ENCODE peak calls at places on chromosomes 12 and 14, in seven cellular contexts. U is stomach, E is adrenal gland, X is transverse colon, S is thyroid gland, G is uterus, Y is esophagus squamous epithelium. R is an unnamed sample.

GRCh38 chr12:132950844-132951535 is 5.1 kb downstream of the ZNF605 start:
- DNase-seq in E (no peak), S (no peak), Y (no peak), U (no peak), G (no peak), X (no peak), R (no peak)

GRCh38 chr12:106135075-106135474 is 3.7 kb downstream of the NUAK1 start:
- DNase-seq in S (peak; percentile 36), X (no peak), E (no peak), U (no peak), G (no peak), Y (no peak), R (no peak)

GRCh38 chr14:56247495-56248087 is 129.4 kb downstream of the PELI2 start:
- DNase-seq in Y (no peak), X (no peak), E (no peak), U (no peak), S (no peak), G (no peak), R (peak; percentile 19)

GRCh38 chr14:69539631-69540410 is 34.9 kb downstream of the CCDC177 start:
- DNase-seq in X (peak; percentile 21), G (no peak), U (peak; percentile 31), E (peak; percentile 72), Y (no peak), S (peak; percentile 60), R (peak; percentile 47)

GRCh38 chr14:71799831-71800230 is 132.4 kb upstream of the RGS6 start:
- DNase-seq in S (no peak), G (no peak), U (no peak), E (no peak), Y (no peak), X (no peak), R (no peak)

GRCh38 chr12:80589091-80589490 is 118.3 kb upstream of the MYF6 start:
- DNase-seq in X (no peak), G (no peak), S (no peak), E (no peak), U (no peak), Y (no peak), R (no peak)

GRCh38 chr12:109273354-109273753 is 35.7 kb downstream of the FOXN4 start:
- DNase-seq in U (no peak), E (no peak), X (no peak), G (no peak), Y (no peak), S (no peak), R (no peak)

GRCh38 chr12:55972045-55972843 is 1.6 kb upstream of the RAB5B start:
- DNase-seq in U (no peak), S (peak; percentile 17), E (peak; percentile 28), Y (no peak), X (no peak), G (no peak), R (no peak)

GRCh38 chr14:92510972-92511371 is 2.6 kb upstream of the RIN3 start:
- DNase-seq in X (no peak), Y (no peak), U (no peak), S (no peak), G (no peak), E (no peak), R (no peak)

GRCh38 chr12:62537544-62537943 is 70.9 kb downstream of the MON2 start:
- DNase-seq in Y (no peak), X (no peak), E (peak; percentile 40), G (peak; percentile 24), S (peak; percentile 69), U (peak; percentile 48), R (peak; percentile 57)

GRCh38 chr12:96241484-96242256 is 47.5 kb downstream of the ELK3 start:
- DNase-seq in E (no peak), U (no peak), G (peak; percentile 75), Y (no peak), X (peak; percentile 42), S (peak; percentile 18), R (peak; percentile 31)

GRCh38 chr12:110270125-110270962 is 10.7 kb upstream of the ATP2A2 start:
- DNase-seq in E (peak; percentile 79), X (no peak), Y (no peak), U (peak; percentile 36), S (peak; percentile 58), G (peak; percentile 72), R (peak; percentile 82)

GRCh38 chr14:77557391-77557790 is 58.8 kb upstream of the ISM2 start:
- DNase-seq in E (no peak), X (no peak), S (no peak), U (no peak), Y (no peak), G (no peak), R (no peak)

GRCh38 chr14:73059326-73059725 is 992 bp downstream of the RBM25 start:
- DNase-seq in E (no peak), X (no peak), G (no peak), U (no peak), S (no peak), Y (no peak), R (peak; percentile 30)

GRCh38 chr12:47813491-47814196 is 6.1 kb downstream of the HDAC7 start:
- DNase-seq in S (no peak), Y (no peak), E (no peak), G (no peak), X (peak; percentile 49), U (no peak), R (no peak)

GRCh38 chr12:94172031-94172430 is 23.7 kb downstream of the PLXNC1 start:
- DNase-seq in X (peak; percentile 24), S (no peak), G (no peak), U (no peak), E (peak; percentile 19), Y (no peak), R (no peak)

GRCh38 chr12:129911437-129912049 is 7.7 kb upstream of the TMEM132D start:
- DNase-seq in Y (no peak), X (peak; percentile 33), E (peak; percentile 20), S (peak; percentile 46), G (no peak), U (peak; percentile 63), R (peak; percentile 43)

GRCh38 chr14:31389947-31390346 is 30.4 kb downstream of the HEATR5A start:
- DNase-seq in Y (no peak), U (no peak), S (no peak), G (no peak), E (no peak), X (no peak), R (no peak)

GRCh38 chr12:64946132-64946829 is 121.8 kb downstream of the TBC1D30 start:
- DNase-seq in X (no peak), U (peak; percentile 31), S (peak; percentile 5), Y (no peak), E (peak; percentile 70), G (peak; percentile 21), R (no peak)

GRCh38 chr12:69688496-69689427 is 10.3 kb downstream of the BEST3 start:
- DNase-seq in Y (no peak), G (peak; percentile 50), U (peak; percentile 31), E (peak; percentile 94), X (peak; percentile 21), S (no peak), R (peak; percentile 91)

GRCh38 chr12:69105101-69105613 is 134.2 kb upstream of the CPSF6 start:
- DNase-seq in Y (no peak), E (no peak), S (peak; percentile 35), U (no peak), G (no peak), X (no peak), R (no peak)

DNA sequence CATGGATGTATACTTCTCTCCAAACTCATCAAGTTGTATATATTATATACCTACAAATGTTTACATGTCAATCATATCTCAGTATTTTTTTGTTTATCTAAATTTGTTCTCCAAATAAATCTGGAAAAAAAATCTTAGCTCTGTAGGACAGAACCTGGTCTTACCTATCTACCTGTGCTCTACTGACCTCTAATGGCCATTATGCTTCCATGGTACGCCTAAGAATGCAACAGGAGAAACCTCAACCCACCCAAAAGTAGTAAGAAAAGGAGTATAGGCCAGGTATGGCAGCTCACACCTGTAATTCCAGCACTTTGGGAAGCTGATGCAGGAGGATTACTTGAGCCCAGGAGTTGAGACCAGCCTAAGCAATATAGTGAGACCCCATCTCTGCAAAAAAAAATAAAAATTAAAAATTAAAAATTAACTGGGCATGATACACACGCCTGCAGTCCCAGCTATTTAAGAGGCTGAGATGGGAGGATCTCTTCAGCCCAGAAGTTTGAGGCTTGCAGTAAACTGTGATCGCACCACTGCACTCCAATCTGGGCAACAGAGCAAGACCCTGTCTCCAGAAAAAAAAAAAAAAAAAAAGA is 8.7 kb downstream of the OR11H4 start:
- DNase-seq in E (no peak), S (no peak), Y (no peak), U (no peak), G (no peak), X (no peak), R (peak; percentile 10)
- TF ChIP-seq CTCF in E (no peak), S (no peak), Y (no peak), U (no peak), G (no peak), X (no peak), R (peak; percentile 50)

DNA sequence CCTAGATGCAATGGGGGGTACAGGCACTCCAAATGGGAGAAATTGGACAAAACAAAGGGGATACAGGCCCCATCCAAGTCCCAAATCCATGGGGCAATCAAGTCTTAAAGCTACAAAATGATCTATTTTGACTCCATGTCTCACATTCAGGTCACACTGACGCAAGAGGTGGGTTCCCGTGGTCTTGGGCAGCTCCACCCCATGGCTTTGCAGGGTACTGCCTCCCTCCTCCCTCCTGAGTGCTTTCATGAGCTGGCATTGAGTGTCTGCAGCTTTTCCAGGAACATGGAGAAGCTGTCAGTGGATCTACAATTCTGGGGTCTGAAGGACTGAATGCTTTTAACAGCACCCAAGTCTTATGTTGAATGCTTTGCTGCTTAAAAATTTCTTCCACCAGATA is 274.5 kb upstream of the LRIG3 start:
- DNase-seq in U (no peak), E (no peak), G (no peak), X (no peak), Y (no peak), S (no peak), R (peak; percentile 9)
- TF ChIP-seq POLR2A in U (no peak), E (no peak), G (no peak), X (no peak), Y (no peak), S (no peak), R (no peak)

GRCh38 chr12:97308576-97309198 is 153.9 kb upstream of the RMST start:
- DNase-seq in X (no peak), S (no peak), Y (no peak), G (no peak), U (no peak), E (no peak), R (peak; percentile 68)

GRCh38 chr12:97309921-97310320 is 152.7 kb upstream of the RMST start:
- DNase-seq in Y (no peak), G (no peak), S (no peak), X (no peak), U (no peak), E (no peak), R (no peak)

GRCh38 chr12:97313471-97314190 is 149.0 kb upstream of the RMST start:
- DNase-seq in S (no peak), Y (no peak), U (no peak), G (no peak), X (no peak), E (no peak), R (no peak)

GRCh38 chr12:97312570-97313135 is 150.0 kb upstream of the RMST start:
- DNase-seq in X (no peak), S (no peak), U (no peak), Y (no peak), E (no peak), G (no peak), R (no peak)
- TF ChIP-seq CTCF in X (no peak), S (no peak), U (no peak), Y (no peak), E (no peak), G (no peak), R (no peak)

DNA sequence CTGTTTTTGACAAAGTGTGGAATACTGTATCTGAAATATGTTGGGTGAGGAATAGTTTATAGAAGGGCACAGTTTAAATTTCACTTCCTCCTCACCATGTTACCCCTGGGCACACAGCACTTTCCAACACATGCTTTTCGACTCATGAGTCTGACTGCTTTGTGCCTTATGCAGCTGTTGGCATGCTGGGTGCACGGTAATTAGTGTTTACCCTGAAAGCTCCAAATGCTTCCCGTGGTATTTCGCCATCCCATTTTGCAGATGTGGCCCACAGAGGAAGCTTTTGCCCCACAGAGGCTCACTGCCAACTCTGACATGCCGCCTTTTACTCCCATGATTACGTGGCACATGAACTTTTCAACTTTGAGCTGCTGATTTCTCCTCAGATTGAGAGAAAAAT is 168.6 kb downstream of the PRKCH start:
- DNase-seq in Y (no peak), U (no peak), E (peak; percentile 78), G (no peak), S (no peak), X (no peak), R (no peak)
- TF ChIP-seq POLR2A in Y (no peak), U (no peak), E (no peak), G (no peak), S (no peak), X (no peak), R (no peak)

R was measured in A549.